ENCODE peak calls at places on chromosomes 13 and 19, in nine cellular contexts. U is GM10248; N is cardiac fibroblast; V is activated CD4-positive, alpha-beta T cell treated with anti-CD3 and anti-CD28 coated beads, Interleukin-2, amount 50 U/mL, for 48 hours; Y is astrocyte of the spinal cord; F is NB4; S is fibroblast of mammary gland; X is HS-5; R is HEK293T. J is an unnamed sample.
A peak's percentile ranks its signal among the peaks of the same experiment; 100 is the strongest.

GRCh38 chr19:5298502-5298901 is 42.1 kb downstream of the PTPRS start:
- DNase-seq in S (no peak), R (no peak), F (no peak), Y (no peak), U (no peak), X (no peak), V (no peak), N (no peak), J (no peak)

GRCh38 chr19:801861-802496 is 4.7 kb downstream of the PTBP1 start:
- DNase-seq in F (no peak), X (no peak), S (peak; percentile 71), N (peak; percentile 66), U (no peak), V (no peak), R (no peak), Y (peak; percentile 50), J (no peak)

GRCh38 chr13:73702419-73703071 is 431.7 kb downstream of the KLF12 start:
- DNase-seq in S (no peak), R (no peak), X (no peak), U (peak; percentile 34), V (peak; percentile 15), F (no peak), N (no peak), Y (no peak), J (no peak)

GRCh38 chr13:110676511-110677204 is 29.3 kb downstream of the CARS2 start:
- DNase-seq in V (peak; percentile 31), F (no peak), S (no peak), N (no peak), Y (no peak), R (no peak), U (peak; percentile 74), X (no peak), J (no peak)

GRCh38 chr19:37953576-37954303 is 46.7 kb downstream of the SIPA1L3 start:
- DNase-seq in U (no peak), Y (peak; percentile 53), R (no peak), N (peak; percentile 36), F (no peak), S (peak; percentile 27), V (no peak), X (no peak), J (no peak)

GRCh38 chr19:39824143-39825092 is 9.5 kb downstream of the DYRK1B start:
- DNase-seq in X (peak; percentile 16), U (peak; percentile 92), N (peak; percentile 94), F (peak; percentile 50), R (peak; percentile 86), V (peak; percentile 87), Y (peak; percentile 94), S (peak; percentile 92), J (peak; percentile 76)

GRCh38 chr13:44730099-44730498 is 154.0 kb upstream of the TSC22D1 start:
- DNase-seq in F (no peak), Y (no peak), S (no peak), R (no peak), N (no peak), U (no peak), X (no peak), V (no peak), J (no peak)

GRCh38 chr13:38398810-38399493 is 49.3 kb downstream of the UFM1 start:
- DNase-seq in Y (no peak), U (no peak), V (no peak), S (peak; percentile 92), X (peak; percentile 65), F (peak; percentile 78), R (no peak), N (peak; percentile 73), J (no peak)

GRCh38 chr19:41753936-41754529 is 1.3 kb upstream of the CEACAM6 start:
- DNase-seq in V (peak; percentile 75), F (peak; percentile 43), X (no peak), Y (peak; percentile 7), U (peak; percentile 33), N (peak; percentile 48), R (peak; percentile 30), S (peak; percentile 31), J (peak; percentile 69)

GRCh38 chr13:106262886-106263285 is 272.6 kb downstream of the EFNB2 start:
- DNase-seq in N (no peak), U (no peak), V (no peak), F (no peak), X (no peak), Y (no peak), S (no peak), R (no peak), J (no peak)

GRCh38 chr13:44396963-44397580 is 23.4 kb downstream of the SERP2 start:
- DNase-seq in R (no peak), N (peak; percentile 11), F (no peak), X (no peak), S (peak; percentile 64), V (no peak), Y (peak; percentile 70), U (no peak), J (no peak)

GRCh38 chr19:44974809-44975347 is 19.7 kb downstream of the CLPTM1 start:
- DNase-seq in S (no peak), X (no peak), F (no peak), N (no peak), U (no peak), R (no peak), V (no peak), Y (no peak), J (no peak)

GRCh38 chr13:30442854-30443379 is 20.6 kb downstream of the UBE2L5 start:
- DNase-seq in R (no peak), V (no peak), S (no peak), U (peak; percentile 31), N (no peak), X (no peak), Y (no peak), F (peak; percentile 29), J (no peak)